ENCODE peak calls at places on chromosomes 3 and 15, in five cellular contexts. One of them, this sample, is unnamed.

GRCh38 chr15:43799209-43799944 is 643 bp downstream of the SERINC4 start:
- DNase-seq in HFFc6: no peak
- DNase-seq in tibial nerve: no peak
- DNase-seq in AG04450: no peak
- DNase-seq in GM12865: peak
- DNase-seq in this sample: no peak

GRCh38 chr3:7977245-7978103 is 524.1 kb upstream of the LMCD1 start:
- DNase-seq in HFFc6: no peak
- DNase-seq in AG04450: no peak
- DNase-seq in tibial nerve: no peak
- DNase-seq in GM12865: peak
- DNase-seq in this sample: no peak

GRCh38 chr15:99708563-99708962 is 24.7 kb downstream of the LYSMD4 start:
- DNase-seq in AG04450: peak
- DNase-seq in HFFc6: peak
- DNase-seq in GM12865: no peak
- DNase-seq in tibial nerve: peak
- DNase-seq in this sample: no peak

GRCh38 chr15:33963831-33964664 is 4.2 kb upstream of the CHRM5 start:
- DNase-seq in GM12865: peak
- DNase-seq in tibial nerve: no peak
- DNase-seq in AG04450: no peak
- DNase-seq in HFFc6: peak
- DNase-seq in this sample: no peak

GRCh38 chr3:194312743-194313281 is 38.3 kb downstream of the CPN2 start:
- DNase-seq in HFFc6: no peak
- DNase-seq in AG04450: no peak
- DNase-seq in tibial nerve: peak
- DNase-seq in GM12865: no peak
- DNase-seq in this sample: peak

GRCh38 chr3:168688267-168688666 is 592.5 kb upstream of the GOLIM4 start:
- DNase-seq in HFFc6: no peak
- DNase-seq in AG04450: no peak
- DNase-seq in GM12865: no peak
- DNase-seq in tibial nerve: no peak
- DNase-seq in this sample: no peak

GRCh38 chr3:197952440-197952839 is 2.5 kb downstream of the RPL35A start:
- DNase-seq in HFFc6: no peak
- DNase-seq in GM12865: no peak
- DNase-seq in AG04450: no peak
- DNase-seq in tibial nerve: no peak
- DNase-seq in this sample: no peak

GRCh38 chr3:61682671-61683408 is 121.5 kb downstream of the PTPRG start:
- DNase-seq in tibial nerve: peak
- DNase-seq in GM12865: no peak
- DNase-seq in HFFc6: peak
- DNase-seq in AG04450: no peak
- DNase-seq in this sample: no peak

GRCh38 chr15:63232943-63233342 is 43.5 kb downstream of the RAB8B start:
- DNase-seq in HFFc6: no peak
- DNase-seq in tibial nerve: no peak
- DNase-seq in AG04450: no peak
- DNase-seq in GM12865: no peak
- DNase-seq in this sample: no peak

GRCh38 chr15:89105147-89105546 is 16.9 kb downstream of the ABHD2 start:
- DNase-seq in AG04450: peak
- DNase-seq in tibial nerve: no peak
- DNase-seq in GM12865: no peak
- DNase-seq in HFFc6: peak
- DNase-seq in this sample: no peak

GRCh38 chr3:138371070-138371950 is 22.9 kb downstream of the MRAS start:
- DNase-seq in tibial nerve: no peak
- DNase-seq in GM12865: peak
- DNase-seq in AG04450: no peak
- DNase-seq in HFFc6: no peak
- DNase-seq in this sample: no peak

GRCh38 chr15:43410572-43411214 is 39.8 kb downstream of the TUBGCP4 start:
- DNase-seq in GM12865: no peak
- DNase-seq in tibial nerve: no peak
- DNase-seq in AG04450: no peak
- DNase-seq in HFFc6: peak
- DNase-seq in this sample: no peak

GRCh38 chr3:29280675-29281264 is at the start of gene RBMS3:
- DNase-seq in GM12865: peak
- DNase-seq in HFFc6: peak
- DNase-seq in AG04450: peak
- DNase-seq in tibial nerve: peak
- DNase-seq in this sample: peak

GRCh38 chr3:73120710-73121109 is 59.3 kb downstream of the EBLN2 start:
- DNase-seq in tibial nerve: no peak
- DNase-seq in HFFc6: no peak
- DNase-seq in GM12865: no peak
- DNase-seq in AG04450: no peak
- DNase-seq in this sample: no peak

GRCh38 chr15:62075595-62076279 is 9.0 kb downstream of the C2CD4A start:
- DNase-seq in HFFc6: peak
- DNase-seq in GM12865: no peak
- DNase-seq in AG04450: no peak
- DNase-seq in tibial nerve: no peak
- DNase-seq in this sample: no peak

GRCh38 chr15:61367953-61368352 is 138.9 kb upstream of the RORA start:
- DNase-seq in AG04450: no peak
- DNase-seq in HFFc6: no peak
- DNase-seq in tibial nerve: no peak
- DNase-seq in GM12865: no peak
- DNase-seq in this sample: no peak

GRCh38 chr3:128487813-128488635 is 5.0 kb downstream of the GATA2 start:
- DNase-seq in GM12865: peak
- DNase-seq in tibial nerve: peak
- DNase-seq in HFFc6: peak
- DNase-seq in AG04450: peak
- DNase-seq in this sample: peak

GRCh38 chr3:108181172-108181571 is 41.1 kb downstream of the IFT57 start:
- DNase-seq in HFFc6: no peak
- DNase-seq in tibial nerve: no peak
- DNase-seq in GM12865: no peak
- DNase-seq in AG04450: no peak
- DNase-seq in this sample: no peak

GRCh38 chr3:132867956-132868355 is 145.7 kb upstream of the NPHP3 start:
- DNase-seq in GM12865: no peak
- DNase-seq in tibial nerve: no peak
- DNase-seq in AG04450: no peak
- DNase-seq in HFFc6: no peak
- DNase-seq in this sample: no peak

GRCh38 chr3:192224634-192225033 is 502.7 kb downstream of the FGF12 start:
- DNase-seq in tibial nerve: no peak
- DNase-seq in GM12865: no peak
- DNase-seq in AG04450: no peak
- DNase-seq in HFFc6: no peak
- DNase-seq in this sample: no peak

GRCh38 chr3:43399034-43399433 is 112.7 kb downstream of the SNRK start:
- DNase-seq in tibial nerve: no peak
- DNase-seq in GM12865: no peak
- DNase-seq in HFFc6: no peak
- DNase-seq in AG04450: no peak
- DNase-seq in this sample: no peak

GRCh38 chr15:75089781-75090734 is 66.7 kb downstream of the PPCDC start:
- DNase-seq in GM12865: peak
- DNase-seq in tibial nerve: no peak
- DNase-seq in AG04450: no peak
- DNase-seq in HFFc6: no peak
- DNase-seq in this sample: no peak

GRCh38 chr3:48258530-48258929 is 17.6 kb downstream of the ZNF589 start:
- DNase-seq in tibial nerve: no peak
- DNase-seq in AG04450: no peak
- DNase-seq in GM12865: no peak
- DNase-seq in HFFc6: no peak
- DNase-seq in this sample: no peak

GRCh38 chr15:39125904-39126303 is 455.0 kb upstream of the THBS1 start:
- DNase-seq in AG04450: no peak
- DNase-seq in tibial nerve: no peak
- DNase-seq in HFFc6: peak
- DNase-seq in GM12865: peak
- DNase-seq in this sample: no peak

GRCh38 chr3:65607101-65607500 is 431.6 kb downstream of the MAGI1 start:
- DNase-seq in HFFc6: no peak
- DNase-seq in GM12865: no peak
- DNase-seq in tibial nerve: no peak
- DNase-seq in AG04450: no peak
- DNase-seq in this sample: no peak

GRCh38 chr15:60541784-60542617 is 63.1 kb upstream of the ICE2 start:
- DNase-seq in GM12865: peak
- DNase-seq in HFFc6: no peak
- DNase-seq in tibial nerve: no peak
- DNase-seq in AG04450: no peak
- DNase-seq in this sample: no peak

GRCh38 chr3:128317101-128317697 is 149.5 kb downstream of the DNAJB8 start:
- DNase-seq in GM12865: no peak
- DNase-seq in HFFc6: no peak
- DNase-seq in AG04450: no peak
- DNase-seq in tibial nerve: no peak
- DNase-seq in this sample: peak

GRCh38 chr15:69013726-69014406 is 629 bp upstream of the NOX5 start:
- DNase-seq in GM12865: no peak
- DNase-seq in AG04450: no peak
- DNase-seq in HFFc6: no peak
- DNase-seq in tibial nerve: no peak
- DNase-seq in this sample: no peak

GRCh38 chr3:70658779-70659310 is 346.4 kb upstream of the MDFIC2 start:
- DNase-seq in GM12865: no peak
- DNase-seq in AG04450: no peak
- DNase-seq in HFFc6: no peak
- DNase-seq in tibial nerve: no peak
- DNase-seq in this sample: no peak

GRCh38 chr3:196518999-196519737 is 4.0 kb upstream of the SMCO1 start:
- DNase-seq in GM12865: peak
- DNase-seq in HFFc6: peak
- DNase-seq in tibial nerve: peak
- DNase-seq in AG04450: no peak
- DNase-seq in this sample: no peak

DNA sequence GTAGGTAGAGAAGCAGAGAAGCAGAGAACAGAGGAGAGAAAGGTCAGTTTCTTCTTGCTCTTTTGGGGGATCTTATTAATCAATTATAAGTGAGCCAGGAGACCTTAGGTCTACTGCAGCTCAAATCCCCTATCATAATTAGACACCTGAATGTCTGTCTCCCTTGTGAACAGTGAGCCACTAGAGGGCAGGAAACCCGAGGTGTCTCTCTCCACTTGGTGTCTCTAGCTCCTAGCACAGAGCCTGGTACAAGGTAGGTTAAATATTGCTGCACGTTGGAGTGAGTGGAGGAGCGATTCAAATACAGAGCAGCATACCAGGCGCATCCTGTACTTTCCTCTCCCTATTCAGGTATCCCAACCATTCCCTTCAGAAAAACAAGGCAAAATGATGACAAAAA is 2.0 kb upstream of the ST8SIA2 start:
- DNase-seq in GM12865: peak
- DNase-seq in AG04450: no peak
- DNase-seq in tibial nerve: no peak
- DNase-seq in HFFc6: peak
- DNase-seq in this sample: no peak
- TF ChIP-seq CTCF in GM12865: peak
- TF ChIP-seq CTCF in AG04450: peak
- TF ChIP-seq CTCF in tibial nerve: no peak
- TF ChIP-seq CTCF in HFFc6: peak
- TF ChIP-seq CTCF in this sample: no peak

DNA sequence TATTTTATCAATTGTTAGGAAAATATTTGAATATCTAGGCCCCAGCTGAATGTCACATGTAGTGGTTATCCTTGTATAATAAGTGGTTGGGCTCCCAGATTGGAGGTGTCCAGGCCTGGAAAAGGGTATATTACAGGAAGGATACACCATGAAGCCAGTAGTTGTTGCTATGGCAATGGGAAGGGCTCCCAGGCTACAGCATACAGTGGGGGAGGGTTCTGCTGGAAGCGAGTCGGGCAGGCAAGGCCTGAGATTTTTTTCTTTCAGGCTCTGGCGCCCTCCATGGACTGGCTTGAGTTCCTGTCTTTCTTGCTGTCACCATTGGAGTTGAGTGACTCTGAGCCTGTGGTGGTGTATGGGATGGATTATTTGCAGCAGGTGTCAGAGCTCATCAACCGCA is 8.9 kb downstream of the ECE2 start:
- DNase-seq in tibial nerve: no peak
- DNase-seq in GM12865: peak
- DNase-seq in AG04450: no peak
- DNase-seq in HFFc6: peak
- DNase-seq in this sample: no peak
- TF ChIP-seq CTCF in tibial nerve: no peak
- TF ChIP-seq CTCF in GM12865: peak
- TF ChIP-seq CTCF in AG04450: peak
- TF ChIP-seq CTCF in HFFc6: peak
- TF ChIP-seq CTCF in this sample: no peak

DNA sequence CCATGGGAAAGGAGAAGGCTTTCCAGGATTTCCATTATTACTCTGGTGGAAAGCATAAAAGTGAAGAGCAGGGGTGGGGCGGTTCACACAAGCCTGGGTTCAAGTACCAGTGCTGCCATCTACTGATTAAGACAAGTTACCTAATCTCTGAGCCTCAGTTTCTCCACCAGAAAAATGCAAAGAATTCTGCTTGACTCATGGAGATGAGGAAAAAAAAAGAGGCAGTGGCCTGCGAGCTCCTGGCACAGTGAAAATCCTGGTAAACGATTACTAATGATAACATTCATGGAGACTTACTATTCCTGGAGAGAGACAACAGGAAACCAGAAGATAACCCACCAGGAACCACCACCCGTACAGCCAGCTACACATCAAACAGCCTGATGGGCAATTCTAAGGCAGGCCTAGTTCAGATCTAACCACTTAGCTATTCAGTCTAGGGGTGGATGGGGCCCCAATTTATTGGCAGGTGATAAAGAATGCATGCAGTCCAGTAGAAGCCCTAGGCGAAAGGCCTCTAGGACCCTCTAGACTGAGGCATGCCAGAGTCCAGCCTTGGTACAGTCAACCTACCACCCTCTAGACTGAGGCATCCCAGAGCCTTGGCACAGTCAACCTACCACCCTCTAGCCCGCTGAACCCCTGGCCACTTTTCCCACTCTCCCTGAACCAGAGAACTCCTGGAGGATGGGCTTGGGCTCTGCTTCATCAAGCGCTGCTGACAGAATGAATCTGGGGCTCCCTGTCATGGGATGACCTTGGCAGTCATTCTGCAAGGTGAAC is 2.5 kb downstream of the AMOTL2 start:
- DNase-seq in AG04450: no peak
- DNase-seq in GM12865: no peak
- DNase-seq in tibial nerve: no peak
- DNase-seq in HFFc6: peak
- DNase-seq in this sample: no peak
- TF ChIP-seq CTCF in AG04450: peak
- TF ChIP-seq CTCF in GM12865: no peak
- TF ChIP-seq CTCF in tibial nerve: no peak
- TF ChIP-seq CTCF in HFFc6: peak
- TF ChIP-seq CTCF in this sample: no peak

GRCh38 chr15:82647045-82647834 is at the start of gene CPEB1:
- DNase-seq in HFFc6: peak
- DNase-seq in GM12865: peak
- DNase-seq in AG04450: no peak
- DNase-seq in tibial nerve: peak
- DNase-seq in this sample: no peak
- TF ChIP-seq CTCF in HFFc6: peak
- TF ChIP-seq CTCF in GM12865: no peak
- TF ChIP-seq CTCF in AG04450: peak
- TF ChIP-seq CTCF in tibial nerve: peak
- TF ChIP-seq CTCF in this sample: no peak

GRCh38 chr3:34248352-34248751 is 449.9 kb downstream of the PDCD6IP start:
- DNase-seq in GM12865: peak
- DNase-seq in tibial nerve: no peak
- DNase-seq in HFFc6: no peak
- DNase-seq in AG04450: no peak
- DNase-seq in this sample: no peak
- TF ChIP-seq CTCF in GM12865: no peak
- TF ChIP-seq CTCF in tibial nerve: no peak
- TF ChIP-seq CTCF in HFFc6: no peak
- TF ChIP-seq CTCF in AG04450: no peak
- TF ChIP-seq CTCF in this sample: no peak